ENCODE peak calls at places on chromosome 20, in six cellular contexts. One of them, this sample, is unnamed.

GRCh38 chr20:19976595-19977372 is 40.4 kb upstream of the NAA20 start:
- DNase-seq in mesenchymal stem cell: peak
- DNase-seq in H9: no peak
- DNase-seq in IMR-90: peak
- DNase-seq in neuronal stem cell: no peak
- DNase-seq in H1: peak
- DNase-seq in this sample: peak

GRCh38 chr20:1524004-1524403 is 32.8 kb upstream of the SIRPB2 start:
- DNase-seq in mesenchymal stem cell: no peak
- DNase-seq in H9: no peak
- DNase-seq in IMR-90: no peak
- DNase-seq in neuronal stem cell: no peak
- DNase-seq in H1: no peak
- DNase-seq in this sample: no peak

GRCh38 chr20:39778847-39779641 is 816.9 kb downstream of the DHX35 start:
- DNase-seq in mesenchymal stem cell: no peak
- DNase-seq in H9: no peak
- DNase-seq in IMR-90: no peak
- DNase-seq in neuronal stem cell: no peak
- DNase-seq in H1: no peak
- DNase-seq in this sample: peak

GRCh38 chr20:30815577-30816181 is 441.8 kb upstream of the DEFB115 start:
- DNase-seq in mesenchymal stem cell: no peak
- DNase-seq in H9: peak
- DNase-seq in IMR-90: no peak
- DNase-seq in neuronal stem cell: no peak
- DNase-seq in H1: no peak
- DNase-seq in this sample: no peak

GRCh38 chr20:38872036-38872435 is 54.2 kb upstream of the FAM83D start:
- DNase-seq in mesenchymal stem cell: no peak
- DNase-seq in H9: no peak
- DNase-seq in IMR-90: no peak
- DNase-seq in neuronal stem cell: no peak
- DNase-seq in H1: no peak
- DNase-seq in this sample: no peak

GRCh38 chr20:33490023-33490933 is at the start of gene CBFA2T2:
- DNase-seq in mesenchymal stem cell: peak
- DNase-seq in H9: no peak
- DNase-seq in IMR-90: peak
- DNase-seq in neuronal stem cell: no peak
- DNase-seq in H1: no peak
- DNase-seq in this sample: no peak

GRCh38 chr20:51529027-51529749 is 13.3 kb downstream of the NFATC2 start:
- DNase-seq in mesenchymal stem cell: no peak
- DNase-seq in H9: no peak
- DNase-seq in IMR-90: peak
- DNase-seq in neuronal stem cell: no peak
- DNase-seq in H1: no peak
- DNase-seq in this sample: no peak

GRCh38 chr20:10462516-10462915 is 27.4 kb downstream of the SLX4IP start:
- DNase-seq in mesenchymal stem cell: no peak
- DNase-seq in H9: no peak
- DNase-seq in IMR-90: no peak
- DNase-seq in neuronal stem cell: no peak
- DNase-seq in H1: no peak
- DNase-seq in this sample: no peak

GRCh38 chr20:46240881-46241280 is 67.4 kb downstream of the CDH22 start:
- DNase-seq in mesenchymal stem cell: no peak
- DNase-seq in H9: no peak
- DNase-seq in IMR-90: no peak
- DNase-seq in neuronal stem cell: no peak
- DNase-seq in H1: no peak
- DNase-seq in this sample: no peak

GRCh38 chr20:34771680-34772081 is 53.8 kb downstream of the NCOA6 start:
- DNase-seq in mesenchymal stem cell: peak
- DNase-seq in H9: no peak
- DNase-seq in IMR-90: no peak
- DNase-seq in neuronal stem cell: no peak
- DNase-seq in H1: no peak
- DNase-seq in this sample: no peak

GRCh38 chr20:10079964-10080363 is 45.2 kb downstream of the ANKEF1 start:
- DNase-seq in mesenchymal stem cell: peak
- DNase-seq in H9: no peak
- DNase-seq in IMR-90: peak
- DNase-seq in neuronal stem cell: no peak
- DNase-seq in H1: no peak
- DNase-seq in this sample: no peak

GRCh38 chr20:37344506-37345338 is 1.2 kb upstream of the SRC start:
- DNase-seq in mesenchymal stem cell: no peak
- DNase-seq in H9: peak
- DNase-seq in IMR-90: no peak
- DNase-seq in neuronal stem cell: no peak
- DNase-seq in H1: no peak
- DNase-seq in this sample: peak

GRCh38 chr20:37346232-37346525 is 239 bp downstream of the SRC start:
- DNase-seq in mesenchymal stem cell: no peak
- DNase-seq in H9: no peak
- DNase-seq in IMR-90: no peak
- DNase-seq in neuronal stem cell: no peak
- DNase-seq in H1: no peak
- DNase-seq in this sample: no peak

GRCh38 chr20:37346526-37347346 is 796 bp downstream of the SRC start:
- DNase-seq in mesenchymal stem cell: no peak
- DNase-seq in H9: peak
- DNase-seq in IMR-90: no peak
- DNase-seq in neuronal stem cell: peak
- DNase-seq in H1: no peak
- DNase-seq in this sample: no peak

GRCh38 chr20:37343994-37344355 is 2.0 kb upstream of the SRC start:
- DNase-seq in mesenchymal stem cell: no peak
- DNase-seq in H9: no peak
- DNase-seq in IMR-90: no peak
- DNase-seq in neuronal stem cell: no peak
- DNase-seq in H1: no peak
- DNase-seq in this sample: no peak

GRCh38 chr20:37345339-37346231 is at the start of gene SRC:
- DNase-seq in mesenchymal stem cell: peak
- DNase-seq in H9: peak
- DNase-seq in IMR-90: peak
- DNase-seq in neuronal stem cell: peak
- DNase-seq in H1: peak
- DNase-seq in this sample: peak
- H2AK5ac ChIP-seq in mesenchymal stem cell: peak
- H2AK5ac ChIP-seq in H9: no peak
- H2AK5ac ChIP-seq in IMR-90: peak
- H2AK5ac ChIP-seq in neuronal stem cell: peak
- H2AK5ac ChIP-seq in H1: peak
- H2AK5ac ChIP-seq in this sample: peak

GRCh38 chr20:50258790-50259483 is 68.3 kb downstream of the CEBPB start:
- DNase-seq in mesenchymal stem cell: no peak
- DNase-seq in H9: no peak
- DNase-seq in IMR-90: no peak
- DNase-seq in neuronal stem cell: no peak
- DNase-seq in H1: no peak
- DNase-seq in this sample: no peak
- H2AK5ac ChIP-seq in mesenchymal stem cell: no peak
- H2AK5ac ChIP-seq in H9: no peak
- H2AK5ac ChIP-seq in IMR-90: peak
- H2AK5ac ChIP-seq in neuronal stem cell: peak
- H2AK5ac ChIP-seq in H1: no peak
- H2AK5ac ChIP-seq in this sample: no peak

GRCh38 chr20:2652724-2653510 is 485 bp downstream of the NOP56 start:
- DNase-seq in mesenchymal stem cell: peak
- DNase-seq in H9: no peak
- DNase-seq in IMR-90: no peak
- DNase-seq in neuronal stem cell: no peak
- DNase-seq in H1: no peak
- DNase-seq in this sample: no peak
- H2AK5ac ChIP-seq in mesenchymal stem cell: peak
- H2AK5ac ChIP-seq in H9: no peak
- H2AK5ac ChIP-seq in IMR-90: peak
- H2AK5ac ChIP-seq in neuronal stem cell: peak
- H2AK5ac ChIP-seq in H1: peak
- H2AK5ac ChIP-seq in this sample: no peak

GRCh38 chr20:36460648-36461599 is 80.4 kb upstream of the MYL9 start:
- DNase-seq in mesenchymal stem cell: peak
- DNase-seq in H9: peak
- DNase-seq in IMR-90: peak
- DNase-seq in neuronal stem cell: peak
- DNase-seq in H1: peak
- DNase-seq in this sample: peak

GRCh38 chr20:36463212-36464061 is 77.9 kb upstream of the MYL9 start:
- DNase-seq in mesenchymal stem cell: peak
- DNase-seq in H9: no peak
- DNase-seq in IMR-90: no peak
- DNase-seq in neuronal stem cell: no peak
- DNase-seq in H1: no peak
- DNase-seq in this sample: no peak

GRCh38 chr20:36465109-36466080 is 75.9 kb upstream of the MYL9 start:
- DNase-seq in mesenchymal stem cell: peak
- DNase-seq in H9: peak
- DNase-seq in IMR-90: peak
- DNase-seq in neuronal stem cell: no peak
- DNase-seq in H1: no peak
- DNase-seq in this sample: peak

GRCh38 chr20:36462440-36463211 is 78.7 kb upstream of the MYL9 start:
- DNase-seq in mesenchymal stem cell: peak
- DNase-seq in H9: no peak
- DNase-seq in IMR-90: peak
- DNase-seq in neuronal stem cell: no peak
- DNase-seq in H1: no peak
- DNase-seq in this sample: no peak

GRCh38 chr20:36461600-36462439 is 79.5 kb upstream of the MYL9 start:
- DNase-seq in mesenchymal stem cell: peak
- DNase-seq in H9: peak
- DNase-seq in IMR-90: peak
- DNase-seq in neuronal stem cell: peak
- DNase-seq in H1: no peak
- DNase-seq in this sample: peak
- H2AK5ac ChIP-seq in mesenchymal stem cell: peak
- H2AK5ac ChIP-seq in H9: no peak
- H2AK5ac ChIP-seq in IMR-90: peak
- H2AK5ac ChIP-seq in neuronal stem cell: peak
- H2AK5ac ChIP-seq in H1: no peak
- H2AK5ac ChIP-seq in this sample: peak

GRCh38 chr20:22757424-22758189 is 173.2 kb upstream of the FOXA2 start:
- DNase-seq in mesenchymal stem cell: no peak
- DNase-seq in H9: no peak
- DNase-seq in IMR-90: no peak
- DNase-seq in neuronal stem cell: no peak
- DNase-seq in H1: no peak
- DNase-seq in this sample: no peak

GRCh38 chr20:22763257-22763906 is 179.0 kb upstream of the FOXA2 start:
- DNase-seq in mesenchymal stem cell: peak
- DNase-seq in H9: no peak
- DNase-seq in IMR-90: no peak
- DNase-seq in neuronal stem cell: no peak
- DNase-seq in H1: no peak
- DNase-seq in this sample: peak

GRCh38 chr20:22768266-22768665 is 183.9 kb upstream of the FOXA2 start:
- DNase-seq in mesenchymal stem cell: no peak
- DNase-seq in H9: no peak
- DNase-seq in IMR-90: no peak
- DNase-seq in neuronal stem cell: no peak
- DNase-seq in H1: no peak
- DNase-seq in this sample: no peak

DNA sequence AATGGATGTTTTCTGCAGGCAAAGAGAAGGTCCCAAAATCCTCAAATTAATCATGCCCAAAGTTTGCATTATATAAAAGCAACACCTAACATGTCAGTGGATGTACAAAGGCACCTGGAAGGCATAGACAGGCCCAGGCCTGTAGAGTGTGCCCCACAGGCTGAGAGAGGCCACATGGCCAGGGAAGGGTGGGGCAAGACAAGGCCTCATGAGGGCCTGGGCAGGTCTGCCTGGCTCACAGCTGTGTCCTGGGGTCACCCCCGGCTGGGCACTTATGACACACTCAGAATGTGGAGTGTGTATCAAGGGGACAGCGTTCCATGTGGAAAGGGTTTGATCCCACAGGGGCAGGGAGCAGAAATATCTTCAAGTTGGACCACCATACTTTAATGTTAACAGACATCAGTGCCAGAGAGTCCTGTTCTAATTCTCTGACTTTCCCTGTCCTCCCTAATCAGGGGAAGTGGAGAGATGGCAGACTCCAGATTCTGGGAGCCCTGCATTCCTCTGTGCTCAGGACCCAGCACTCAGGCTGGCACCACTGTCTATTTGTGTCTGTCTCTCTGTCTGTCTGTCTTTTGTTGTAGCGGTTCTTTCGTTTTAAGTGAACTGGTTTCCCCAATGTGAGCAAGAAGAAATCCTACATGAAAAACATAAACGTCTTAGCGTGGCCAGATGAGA is 178.3 kb upstream of the FOXA2 start:
- DNase-seq in mesenchymal stem cell: peak
- DNase-seq in H9: no peak
- DNase-seq in IMR-90: no peak
- DNase-seq in neuronal stem cell: no peak
- DNase-seq in H1: no peak
- DNase-seq in this sample: no peak
- H2AK5ac ChIP-seq in mesenchymal stem cell: peak
- H2AK5ac ChIP-seq in H9: no peak
- H2AK5ac ChIP-seq in IMR-90: no peak
- H2AK5ac ChIP-seq in neuronal stem cell: no peak
- H2AK5ac ChIP-seq in H1: no peak
- H2AK5ac ChIP-seq in this sample: no peak

This sample was measured in mesendoderm.